ENCODE peak calls at places on chromosomes 11 and 22, in nine cellular contexts. Z is suprapubic skin, X is GM12878, T is heart left ventricle, S is K562, V is NB4, P is tibial nerve, L is endothelial cell of umbilical vein, Y is IMR-90. I is an unnamed sample.

GRCh38 chr11:65471410-65471762 is 27.5 kb upstream of the MALAT1 start:
- DNase-seq in Z (peak; percentile 81), X (no peak), T (peak; percentile 88), S (peak; percentile 84), V (peak; percentile 77), P (no peak), L (peak; percentile 83), Y (peak; percentile 79), I (peak; percentile 81)

GRCh38 chr11:56273854-56274253 is at the start of gene OR5T1:
- DNase-seq in Z (no peak), X (no peak), T (no peak), S (no peak), V (no peak), P (no peak), L (no peak), Y (no peak), I (no peak)

GRCh38 chr11:8092587-8093424 is 11.8 kb downstream of the TUB start:
- DNase-seq in Z (peak; percentile 71), X (no peak), T (peak; percentile 79), S (peak; percentile 78), V (peak; percentile 51), P (peak; percentile 69), L (peak; percentile 61), Y (peak; percentile 66), I (peak; percentile 81)

GRCh38 chr22:43848366-43849171 is 13.7 kb downstream of the SULT4A1 start:
- DNase-seq in Z (no peak), X (no peak), T (no peak), S (no peak), V (peak; percentile 27), P (no peak), L (no peak), Y (peak; percentile 52), I (peak; percentile 55)

GRCh38 chr11:2587132-2587930 is 112.5 kb downstream of the KCNQ1OT1 start:
- DNase-seq in Z (peak; percentile 56), X (no peak), T (peak; percentile 21), S (peak; percentile 4), V (no peak), P (peak; percentile 2), L (no peak), Y (no peak), I (peak; percentile 8)

GRCh38 chr11:112229746-112230433 is 3.7 kb downstream of the PTS start:
- DNase-seq in Z (no peak), X (no peak), T (no peak), S (no peak), V (no peak), P (no peak), L (no peak), Y (peak; percentile 86), I (no peak)

GRCh38 chr22:46044718-46045458 is 67.9 kb upstream of the WNT7B start:
- DNase-seq in Z (peak; percentile 77), X (no peak), T (peak; percentile 64), S (no peak), V (no peak), P (no peak), L (no peak), Y (no peak), I (peak; percentile 61)

GRCh38 chr11:64055077-64055476 is 19.3 kb downstream of the FLRT1 start:
- DNase-seq in Z (no peak), X (no peak), T (peak; percentile 87), S (no peak), V (no peak), P (no peak), L (no peak), Y (no peak), I (no peak)

GRCh38 chr22:25447689-25448434 is 116.6 kb upstream of the GRK3 start:
- DNase-seq in Z (peak; percentile 93), X (peak; percentile 84), T (peak; percentile 95), S (peak; percentile 95), V (peak; percentile 86), P (peak; percentile 81), L (peak; percentile 92), Y (peak; percentile 78), I (peak; percentile 91)

GRCh38 chr22:33539902-33540751 is 380.1 kb downstream of the LARGE1 start:
- DNase-seq in Z (peak; percentile 81), X (no peak), T (peak; percentile 72), S (no peak), V (no peak), P (peak; percentile 62), L (no peak), Y (peak; percentile 5), I (peak; percentile 92)

GRCh38 chr11:77558380-77558779 is 31.4 kb upstream of the AQP11 start:
- DNase-seq in Z (no peak), X (no peak), T (no peak), S (no peak), V (no peak), P (no peak), L (no peak), Y (no peak), I (no peak)

GRCh38 chr22:20858615-20859416 is at the start of the genes PI4KA and SNAP29:
- DNase-seq in Z (peak; percentile 99), X (peak; percentile 90), T (peak; percentile 100), S (peak; percentile 100), V (peak; percentile 98), P (peak; percentile 99), L (peak; percentile 97), Y (peak; percentile 97), I (peak; percentile 100)

GRCh38 chr11:4072668-4073285 is 21.8 kb upstream of the RRM1 start:
- DNase-seq in Z (no peak), X (peak; percentile 51), T (peak; percentile 51), S (peak; percentile 75), V (peak; percentile 82), P (peak; percentile 83), L (peak; percentile 79), Y (peak; percentile 80), I (peak; percentile 84)

DNA sequence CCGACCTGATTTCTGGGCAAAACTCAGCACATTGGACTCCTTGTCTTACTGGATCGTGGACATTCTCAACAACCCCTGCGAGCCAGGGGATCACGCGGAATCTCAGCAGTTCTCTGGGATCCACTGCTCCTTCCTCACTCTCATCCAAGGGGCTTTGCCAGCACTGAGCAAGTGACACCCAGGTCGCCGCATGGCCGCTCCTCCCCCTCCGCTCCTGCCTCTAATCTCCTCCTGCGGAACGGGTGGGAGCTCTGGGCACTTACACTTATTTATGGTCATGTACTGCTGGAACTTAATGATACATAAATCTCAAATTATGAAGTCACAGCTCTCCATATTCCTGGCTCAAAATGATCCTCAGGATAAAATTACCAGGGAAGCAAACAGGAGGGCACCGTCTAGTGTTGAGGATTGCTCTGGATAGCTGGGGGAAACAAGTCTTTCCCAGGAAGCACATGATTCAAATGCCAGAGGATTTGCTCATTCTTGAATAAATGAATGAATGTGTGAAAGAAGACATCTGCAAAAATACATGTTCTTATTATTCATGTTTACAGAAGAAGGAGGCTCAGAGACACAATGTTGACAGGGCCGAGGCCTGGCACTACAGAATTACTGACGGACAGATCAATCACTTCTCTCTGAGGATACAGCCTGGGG is 1077.3 kb downstream of the TBC1D22A start:
- DNase-seq in Z (no peak), X (no peak), T (no peak), S (no peak), V (no peak), P (no peak), L (no peak), Y (no peak), I (no peak)
- TF ChIP-seq CTCF in Z (no peak), X (no peak), T (no peak), S (no peak), V (no peak), P (no peak), L (no peak), Y (no peak), I (no peak)

GRCh38 chr11:104327864-104328513 is 164.0 kb upstream of the PDGFD start:
- DNase-seq in Z (no peak), X (no peak), T (no peak), S (no peak), V (no peak), P (no peak), L (no peak), Y (peak; percentile 2), I (no peak)

GRCh38 chr11:104325093-104325492 is 161.1 kb upstream of the PDGFD start:
- DNase-seq in Z (no peak), X (no peak), T (no peak), S (no peak), V (no peak), P (no peak), L (no peak), Y (no peak), I (no peak)

GRCh38 chr11:104332110-104332509 is 168.2 kb upstream of the PDGFD start:
- DNase-seq in Z (no peak), X (no peak), T (no peak), S (no peak), V (peak; percentile 36), P (no peak), L (peak; percentile 9), Y (no peak), I (peak; percentile 17)

GRCh38 chr11:104328514-104328912 is 164.6 kb upstream of the PDGFD start:
- DNase-seq in Z (no peak), X (no peak), T (no peak), S (no peak), V (no peak), P (no peak), L (no peak), Y (no peak), I (no peak)

GRCh38 chr11:104329043-104329442 is 165.1 kb upstream of the PDGFD start:
- DNase-seq in Z (no peak), X (no peak), T (no peak), S (no peak), V (no peak), P (no peak), L (no peak), Y (no peak), I (no peak)
- TF ChIP-seq POLR2A in Z (no peak), X (no peak), T (no peak), S (no peak), V (no peak), P (no peak), L (no peak), Y (no peak), I (no peak)

GRCh38 chr11:133576351-133576750 is 44.0 kb upstream of the OPCML start:
- DNase-seq in Z (no peak), X (no peak), T (no peak), S (no peak), V (peak; percentile 14), P (no peak), L (no peak), Y (no peak), I (no peak)
- TF ChIP-seq CTCF in Z (no peak), X (peak; percentile 17), T (no peak), S (peak; percentile 3), V (peak; percentile 32), P (no peak), L (no peak), Y (no peak), I (no peak)

DNA sequence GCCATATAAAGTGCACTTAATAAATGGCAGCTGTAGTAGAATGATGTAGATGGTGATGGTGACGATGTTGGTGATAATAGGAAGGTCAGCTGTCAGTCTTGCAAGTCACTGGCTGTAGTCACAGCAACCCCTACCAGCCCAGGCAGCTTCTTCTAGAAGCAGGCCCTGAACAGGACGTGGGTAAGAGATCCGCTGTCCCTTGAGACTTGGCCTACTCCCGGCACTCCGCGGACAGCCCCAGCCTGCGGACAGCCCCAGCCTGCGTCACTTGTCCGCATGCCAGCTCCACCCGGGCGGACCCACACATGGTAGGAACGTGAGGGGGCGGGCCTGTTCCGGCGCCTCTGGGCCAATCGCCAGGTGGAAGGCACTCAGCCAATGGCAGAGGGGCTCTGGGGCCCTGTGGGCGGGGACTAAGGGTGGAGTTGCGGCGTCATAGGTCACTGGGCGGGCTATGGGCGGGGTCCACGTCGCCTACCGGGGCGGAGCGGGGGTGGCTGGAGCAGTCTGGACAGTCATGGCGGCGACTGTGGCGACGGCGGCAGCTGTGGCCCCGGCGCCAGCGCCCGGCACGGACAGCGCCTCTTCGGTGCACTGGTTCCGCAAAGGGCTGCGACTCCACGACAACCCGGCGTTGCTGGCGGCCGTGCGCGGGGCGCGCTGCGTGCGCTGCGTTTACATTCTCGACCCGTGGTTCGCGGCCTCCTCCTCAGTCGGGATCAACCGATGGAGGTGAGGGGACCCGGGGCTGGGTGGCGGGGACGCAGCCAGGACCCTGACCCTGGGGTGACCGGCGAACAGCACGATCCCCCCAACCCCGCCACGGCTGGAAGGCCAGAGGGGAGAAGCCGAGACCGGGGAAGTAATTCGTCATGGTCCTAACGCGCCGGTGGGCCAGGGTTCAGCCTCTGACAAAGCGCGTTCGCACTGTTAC is at the start of gene CRY2:
- DNase-seq in Z (peak; percentile 100), X (peak; percentile 90), T (peak; percentile 99), S (peak; percentile 99), V (peak; percentile 98), P (peak; percentile 99), L (peak; percentile 98), Y (peak; percentile 96), I (peak; percentile 100)
- TF ChIP-seq POLR2A in Z (peak; percentile 98), X (peak; percentile 99), T (peak; percentile 98), S (peak; percentile 92), V (peak; percentile 74), P (peak; percentile 98), L (peak; percentile 81), Y (peak; percentile 97), I (peak; percentile 99)